ENCODE peak calls at places on chromosome 2, in seven cellular contexts. A, P, T, Q, M, H and N are unnamed samples.

GRCh38 chr2:7984693-7985353 is 697.0 kb upstream of the ID2 start:
- DNase-seq in A (no peak), P (no peak), T (no peak), Q (no peak), M (no peak), H (no peak), N (no peak)

GRCh38 chr2:228466851-228467250 is 285.4 kb upstream of the SPHKAP start:
- DNase-seq in A (no peak), P (no peak), T (no peak), Q (no peak), M (no peak), H (no peak), N (no peak)

GRCh38 chr2:239094727-239095266 is 246.9 kb downstream of the TWIST2 start:
- DNase-seq in A (no peak), P (no peak), T (no peak), Q (no peak), M (no peak), H (no peak), N (no peak)

GRCh38 chr2:184890311-184890710 is 292.0 kb downstream of the ZNF804A start:
- DNase-seq in A (no peak), P (no peak), T (no peak), Q (no peak), M (no peak), H (no peak), N (no peak)

GRCh38 chr2:236156860-236157194 is 11.4 kb downstream of the GBX2 start:
- DNase-seq in A (no peak), P (no peak), T (no peak), Q (no peak), M (no peak), H (no peak), N (no peak)

GRCh38 chr2:88159955-88160415 is 10.2 kb upstream of the THNSL2 start:
- DNase-seq in A (peak; percentile 76), P (peak; percentile 31), T (peak; percentile 23), Q (peak; percentile 82), M (peak; percentile 82), H (no peak), N (peak; percentile 22)

GRCh38 chr2:102063948-102064678 is 72.4 kb downstream of the IL1R2 start:
- DNase-seq in A (peak; percentile 98), P (no peak), T (no peak), Q (peak; percentile 100), M (peak; percentile 100), H (no peak), N (no peak)

GRCh38 chr2:207288628-207289027 is 122.9 kb upstream of the KLF7 start:
- DNase-seq in A (no peak), P (no peak), T (no peak), Q (no peak), M (no peak), H (no peak), N (no peak)

GRCh38 chr2:148802448-148803220 is 72.4 kb upstream of the KIF5C start:
- DNase-seq in A (no peak), P (no peak), T (no peak), Q (no peak), M (no peak), H (no peak), N (no peak)

GRCh38 chr2:222900354-222900753 is 39.5 kb downstream of the ACSL3 start:
- DNase-seq in A (no peak), P (no peak), T (no peak), Q (peak; percentile 30), M (no peak), H (no peak), N (no peak)

GRCh38 chr2:181183878-181184553 is 203.6 kb downstream of the UBE2E3 start:
- DNase-seq in A (no peak), P (no peak), T (no peak), Q (peak; percentile 24), M (peak; percentile 46), H (no peak), N (no peak)

GRCh38 chr2:130813722-130814121 is 23.0 kb upstream of the ARHGEF4 start:
- DNase-seq in A (no peak), P (no peak), T (no peak), Q (no peak), M (no peak), H (no peak), N (no peak)

GRCh38 chr2:7905756-7906155 is 776.1 kb upstream of the ID2 start:
- DNase-seq in A (no peak), P (no peak), T (no peak), Q (no peak), M (no peak), H (no peak), N (no peak)

GRCh38 chr2:239288951-239289481 is 111.8 kb downstream of the HDAC4 start:
- DNase-seq in A (peak; percentile 77), P (no peak), T (no peak), Q (peak; percentile 40), M (no peak), H (no peak), N (peak; percentile 79)

GRCh38 chr2:198238429-198238828 is 434.0 kb downstream of the PLCL1 start:
- DNase-seq in A (no peak), P (no peak), T (no peak), Q (no peak), M (no peak), H (no peak), N (no peak)

GRCh38 chr2:37655442-37655841 is 16.0 kb downstream of the CDC42EP3 start:
- DNase-seq in A (no peak), P (no peak), T (no peak), Q (no peak), M (no peak), H (no peak), N (no peak)

GRCh38 chr2:37654932-37655331 is 16.5 kb downstream of the CDC42EP3 start:
- DNase-seq in A (no peak), P (no peak), T (no peak), Q (no peak), M (peak; percentile 71), H (no peak), N (no peak)

GRCh38 chr2:37653805-37654378 is 17.6 kb downstream of the CDC42EP3 start:
- DNase-seq in A (no peak), P (no peak), T (no peak), Q (no peak), M (no peak), H (no peak), N (no peak)

GRCh38 chr2:37653093-37653492 is 18.3 kb downstream of the CDC42EP3 start:
- DNase-seq in A (no peak), P (no peak), T (no peak), Q (no peak), M (no peak), H (no peak), N (no peak)

DNA sequence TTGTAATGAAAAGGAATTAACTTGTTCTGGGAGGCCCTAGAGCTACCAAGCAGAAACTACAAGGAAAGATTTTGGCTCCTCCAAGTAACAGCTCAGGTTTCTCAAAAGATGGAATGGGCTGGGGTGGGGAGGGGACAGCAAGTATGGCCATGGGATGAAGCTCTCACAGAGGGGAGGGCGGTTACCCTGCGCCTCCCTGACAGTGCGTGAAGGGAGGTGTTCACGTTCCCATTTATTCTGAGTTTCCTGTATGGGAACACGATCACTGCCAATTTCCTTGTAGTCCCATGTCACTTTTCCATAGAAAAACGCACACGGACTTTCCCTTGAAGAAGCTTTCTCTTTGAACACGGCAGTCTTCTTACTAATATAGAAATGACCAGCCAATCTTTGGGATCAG is 17.0 kb downstream of the CDC42EP3 start:
- DNase-seq in A (no peak), P (no peak), T (no peak), Q (no peak), M (no peak), H (no peak), N (no peak)
- H3K4me1 ChIP-seq in A (peaks cover 98% of the 10 kb centered on the region), P (peaks cover 82% of the 10 kb centered on the region), T (peaks cover 88% of the 10 kb centered on the region), Q (peaks cover 93% of the 10 kb centered on the region), M (peaks cover 64% of the 10 kb centered on the region), H (peaks cover 42% of the 10 kb centered on the region), N (peaks cover 87% of the 10 kb centered on the region)

GRCh38 chr2:86050301-86050700 is 55.4 kb downstream of the POLR1A start:
- DNase-seq in A (no peak), P (no peak), T (no peak), Q (no peak), M (no peak), H (no peak), N (no peak)
- H3K36me3 ChIP-seq in A (peaks cover 47% of the 10 kb centered on the region), P (peaks cover 49% of the 10 kb centered on the region), T (peaks cover 69% of the 10 kb centered on the region), Q (peaks cover 20% of the 10 kb centered on the region), M (peaks cover 41% of the 10 kb centered on the region), H (peaks cover 64% of the 10 kb centered on the region), N (peaks cover 12% of the 10 kb centered on the region)

DNA sequence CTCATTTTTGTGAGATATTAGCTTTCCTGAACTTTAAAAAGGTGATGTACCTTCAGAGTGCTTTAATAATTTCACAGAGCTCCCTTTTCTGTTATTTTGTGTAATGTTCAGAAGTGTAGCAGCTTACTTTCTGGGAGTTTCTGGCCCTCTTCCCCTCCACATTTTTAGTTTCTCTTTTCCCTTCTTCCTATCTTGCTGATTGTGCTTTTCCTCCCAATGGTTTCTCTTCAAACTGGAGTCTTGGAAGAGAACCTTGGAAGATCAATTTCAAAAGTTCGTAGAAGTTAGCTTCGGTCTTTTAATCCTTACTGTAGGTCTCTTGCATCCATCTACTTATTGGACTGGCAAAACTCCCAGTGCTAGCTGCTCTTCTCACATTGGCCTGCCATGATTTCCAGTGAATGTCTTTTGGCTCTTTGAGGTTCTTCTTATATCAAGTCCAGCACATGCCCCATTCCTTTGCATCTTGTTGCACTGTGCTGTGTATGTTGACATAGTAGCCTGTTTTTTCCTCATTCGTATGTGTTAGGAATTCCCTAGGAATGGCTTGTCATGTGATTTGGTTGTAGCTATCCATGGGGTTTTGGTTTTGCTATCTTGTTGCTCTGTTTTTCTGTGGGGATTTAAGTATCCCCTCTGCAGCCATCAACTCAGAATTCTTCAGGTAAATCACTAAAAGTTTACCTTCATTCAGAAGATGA is 7.8 kb downstream of the CCNT2 start:
- DNase-seq in A (no peak), P (no peak), T (no peak), Q (peak; percentile 7), M (peak; percentile 40), H (no peak), N (no peak)
- H3K4me1 ChIP-seq in A (peaks cover 73% of the 10 kb centered on the region), P (peaks cover 67% of the 10 kb centered on the region), T (peaks cover 70% of the 10 kb centered on the region), Q (peaks cover 27% of the 10 kb centered on the region), M (peaks cover 5% of the 10 kb centered on the region), H (peaks cover 2% of the 10 kb centered on the region), N (peaks cover 28% of the 10 kb centered on the region)

DNA sequence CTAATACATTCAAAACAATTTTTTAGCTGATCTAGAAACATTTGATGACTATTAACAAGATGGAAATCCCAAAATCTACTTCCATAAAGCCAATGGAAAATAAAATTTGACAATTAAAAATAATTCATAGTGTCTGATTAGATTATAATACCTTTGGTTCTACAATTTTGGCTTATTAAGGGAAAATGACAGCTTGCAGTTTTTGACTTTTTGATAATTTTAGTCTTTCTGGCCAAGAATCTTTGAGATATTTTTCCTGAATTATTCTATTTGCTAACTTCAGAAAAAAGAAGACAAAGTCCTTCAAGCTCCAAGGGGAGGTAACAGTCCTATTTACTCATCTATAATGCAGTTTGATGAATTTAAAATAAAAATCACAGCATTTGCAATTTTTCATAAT is 39.6 kb downstream of the MSH6 start:
- DNase-seq in A (no peak), P (no peak), T (no peak), Q (no peak), M (no peak), H (no peak), N (no peak)
- H3K36me3 ChIP-seq in A (peaks cover 21% of the 10 kb centered on the region), P (peaks cover 9% of the 10 kb centered on the region), T (peaks cover 62% of the 10 kb centered on the region), Q (peaks cover 72% of the 10 kb centered on the region), M (peaks cover 74% of the 10 kb centered on the region), H (peaks cover 9% of the 10 kb centered on the region), N (peaks cover 20% of the 10 kb centered on the region)

DNA sequence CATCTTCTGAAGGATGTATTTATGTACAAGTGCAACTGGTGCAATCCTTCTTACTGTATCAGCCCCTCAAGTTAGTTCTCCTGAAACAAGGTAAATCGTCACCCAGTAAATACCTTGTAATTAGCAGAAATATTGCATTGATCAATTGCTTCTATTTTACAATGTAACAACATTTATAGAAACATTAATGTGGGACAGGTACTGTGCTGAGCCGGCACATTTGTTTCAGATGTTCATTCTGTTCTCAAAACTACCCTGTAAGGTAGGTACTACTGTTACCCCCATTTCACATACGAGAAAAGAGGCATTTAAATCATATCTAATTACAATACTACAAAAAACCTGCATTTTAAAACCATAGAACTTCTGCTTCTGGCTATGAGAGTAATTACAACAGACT is 19.5 kb downstream of the RTN4 start:
- DNase-seq in A (no peak), P (no peak), T (no peak), Q (no peak), M (no peak), H (no peak), N (no peak)
- H3K4me1 ChIP-seq in A (peaks cover 81% of the 10 kb centered on the region), P (peaks cover 49% of the 10 kb centered on the region), T (peaks cover 41% of the 10 kb centered on the region), Q (peaks cover 64% of the 10 kb centered on the region), M (peaks cover 16% of the 10 kb centered on the region), H (peaks cover 22% of the 10 kb centered on the region), N (peaks cover 45% of the 10 kb centered on the region)